ENCODE peak calls at places on chromosomes 13 and 19, in six cellular contexts. T is glomerular endothelial cell; E is activated CD8-positive, alpha-beta memory T cell treated with anti-CD3 and anti-CD28 coated beads for 1 hour; M is GM23248; L is NCI-H1436; N is activated CD4-positive, alpha-beta T cell treated with anti-CD3 and anti-CD28 coated beads for 24 hours. W is an unnamed sample.

GRCh38 chr19:35729021-35729420 is 11.2 kb downstream of the KMT2B start:
- DNase-seq in N (no peak), E (no peak), M (no peak), L (no peak), T (no peak), W (no peak)

GRCh38 chr19:10747271-10747670 is 29.4 kb downstream of the DNM2 start:
- DNase-seq in M (no peak), T (no peak), L (no peak), N (no peak), E (no peak), W (no peak)

GRCh38 chr13:27658569-27658968 is 36.9 kb downstream of the POLR1D start:
- DNase-seq in L (no peak), T (no peak), M (peak), N (no peak), E (no peak), W (no peak)

GRCh38 chr13:93262729-93263128 is 36.1 kb downstream of the GPC6 start:
- DNase-seq in T (no peak), M (peak), E (no peak), N (no peak), L (no peak), W (no peak)

GRCh38 chr19:16621165-16621800 is 6.7 kb downstream of the MED26 start:
- DNase-seq in N (no peak), T (no peak), L (no peak), M (no peak), E (no peak), W (no peak)

GRCh38 chr19:19402656-19403372 is 2.7 kb upstream of the GATAD2A start:
- DNase-seq in M (peak), L (no peak), T (no peak), E (no peak), N (no peak), W (no peak)

GRCh38 chr19:51742736-51743288 is 8.9 kb downstream of the FPR1 start:
- DNase-seq in T (no peak), M (peak), N (no peak), L (no peak), E (no peak), W (no peak)

GRCh38 chr13:105773887-105774538 is 761.4 kb downstream of the EFNB2 start:
- DNase-seq in N (no peak), E (no peak), L (peak), T (peak), M (no peak), W (no peak)

GRCh38 chr13:70108276-70108845 is at the start of gene KLHL1:
- DNase-seq in L (peak), M (no peak), E (no peak), T (no peak), N (no peak), W (no peak)

GRCh38 chr19:1715540-1715939 is 37.8 kb upstream of the ONECUT3 start:
- DNase-seq in N (no peak), L (no peak), M (no peak), E (no peak), T (no peak), W (no peak)

GRCh38 chr19:1223018-1223855 is 14.6 kb downstream of the CBARP start:
- DNase-seq in N (no peak), E (no peak), M (peak), T (no peak), L (peak), W (no peak)

GRCh38 chr19:35990771-35991730 is 3.9 kb upstream of the SDHAF1 start:
- DNase-seq in L (no peak), N (no peak), T (no peak), M (no peak), E (no peak), W (no peak)

GRCh38 chr19:49425922-49426592 is 869 bp downstream of the GFY start:
- DNase-seq in N (peak), L (peak), T (no peak), M (peak), E (no peak), W (peak)

GRCh38 chr13:34044660-34045080 is 226.7 kb downstream of the RFC3 start:
- DNase-seq in E (no peak), L (no peak), M (peak), T (no peak), N (no peak), W (no peak)

GRCh38 chr13:51435002-51435578 is 17.7 kb downstream of the INTS6 start:
- DNase-seq in E (no peak), N (no peak), M (peak), L (no peak), T (no peak), W (peak)

GRCh38 chr19:13918726-13919411 is 12.9 kb downstream of the CC2D1A start:
- DNase-seq in M (no peak), E (no peak), T (no peak), N (no peak), L (no peak), W (no peak)

GRCh38 chr13:39874331-39875055 is 219.0 kb downstream of the COG6 start:
- DNase-seq in L (no peak), E (no peak), N (no peak), T (no peak), M (no peak), W (no peak)

GRCh38 chr19:58538257-58539168 is 5.4 kb upstream of the TRIM28 start:
- DNase-seq in M (no peak), N (no peak), L (peak), T (no peak), E (no peak), W (peak)

GRCh38 chr19:35665157-35665556 is 1.2 kb upstream of the UPK1A start:
- DNase-seq in E (no peak), T (no peak), N (no peak), L (no peak), M (no peak), W (no peak)

GRCh38 chr19:49689133-49690072 is at the start of gene ADM5:
- DNase-seq in N (no peak), T (no peak), L (peak), M (peak), E (no peak), W (peak)

GRCh38 chr13:78169386-78169785 is 250.8 kb upstream of the EDNRB start:
- DNase-seq in M (no peak), L (no peak), E (no peak), N (no peak), T (no peak), W (no peak)

GRCh38 chr13:45472171-45472705 is 7.5 kb downstream of the COG3 start:
- DNase-seq in L (no peak), E (no peak), M (no peak), N (no peak), T (no peak), W (no peak)

GRCh38 chr19:6150289-6150688 is 14.8 kb downstream of the ACSBG2 start:
- DNase-seq in E (no peak), L (no peak), M (no peak), N (no peak), T (no peak), W (no peak)

GRCh38 chr19:39363909-39364457 is 21.8 kb downstream of the SAMD4B start:
- DNase-seq in E (no peak), T (no peak), L (no peak), N (no peak), M (peak), W (no peak)

GRCh38 chr13:40197049-40197448 is 469.4 kb downstream of the FOXO1 start:
- DNase-seq in T (no peak), N (no peak), E (no peak), M (no peak), L (no peak), W (no peak)

GRCh38 chr19:10339380-10339960 is at the start of gene ICAM3:
- DNase-seq in M (no peak), T (no peak), E (peak), L (no peak), N (peak), W (no peak)

GRCh38 chr13:52750713-52751112 is 11.1 kb upstream of the CNMD start:
- DNase-seq in M (no peak), E (no peak), N (no peak), T (no peak), L (no peak), W (no peak)

GRCh38 chr13:97757807-97758206 is 195.7 kb upstream of the IPO5 start:
- DNase-seq in N (no peak), M (no peak), E (no peak), T (no peak), L (no peak), W (no peak)

GRCh38 chr19:18278521-18279265 is 2.7 kb downstream of the JUND start:
- DNase-seq in L (no peak), M (peak), E (no peak), T (no peak), N (no peak), W (no peak)